ENCODE peak calls at places on chromosome 19, in six cellular contexts. V is CD4-positive, alpha-beta memory T cell; L is left ventricle myocardium superior; D is right lobe of liver; A is stimulated activated CD4-positive, alpha-beta T cell treated with anti-CD3 and anti-CD28 coated beads, TNF-alpha, amount 100 ng/mL, for 24 hours; F is uterus. R is an unnamed sample.

GRCh38 chr19:48970923-48971395 is 5.8 kb downstream of the FTL start:
- DNase-seq in V (peak; percentile 67), L (peak; percentile 92), D (peak; percentile 78), A (peak; percentile 65), F (peak; percentile 81), R (peak; percentile 91)

GRCh38 chr19:41421314-41421713 is 5.9 kb downstream of the B3GNT8 start:
- DNase-seq in V (no peak), L (no peak), D (no peak), A (no peak), F (no peak), R (no peak)

GRCh38 chr19:15142313-15142712 is 35.1 kb downstream of the SYDE1 start:
- DNase-seq in V (no peak), L (no peak), D (no peak), A (no peak), F (no peak), R (no peak)

GRCh38 chr19:29855087-29855486 is 43.3 kb downstream of the CCNE1 start:
- DNase-seq in V (no peak), L (no peak), D (peak; percentile 19), A (no peak), F (no peak), R (no peak)

GRCh38 chr19:49613374-49613773 is 22.4 kb downstream of the PRR12 start:
- DNase-seq in V (no peak), L (no peak), D (no peak), A (no peak), F (no peak), R (no peak)

GRCh38 chr19:31294189-31294588 is 55.0 kb downstream of the TSHZ3 start:
- DNase-seq in V (no peak), L (no peak), D (no peak), A (no peak), F (peak; percentile 2), R (no peak)

GRCh38 chr19:45074744-45075143 is 1.5 kb downstream of the ZNF296 start:
- DNase-seq in V (no peak), L (no peak), D (no peak), A (no peak), F (no peak), R (no peak)

GRCh38 chr19:36041831-36042230 is 9.2 kb upstream of the CLIP3 start:
- DNase-seq in V (no peak), L (no peak), D (no peak), A (no peak), F (peak; percentile 63), R (no peak)

GRCh38 chr19:31501427-31502195 is 152.4 kb upstream of the TSHZ3 start:
- DNase-seq in V (no peak), L (no peak), D (no peak), A (no peak), F (no peak), R (no peak)

GRCh38 chr19:40144151-40144550 is 47.1 kb upstream of the MAP3K10 start:
- DNase-seq in V (peak; percentile 69), L (no peak), D (no peak), A (no peak), F (no peak), R (no peak)

GRCh38 chr19:17929056-17929455 is 3.8 kb upstream of the CCDC124 start:
- DNase-seq in V (no peak), L (no peak), D (no peak), A (no peak), F (no peak), R (no peak)

GRCh38 chr19:51807111-51807701 is 12.2 kb downstream of the FPR3 start:
- DNase-seq in V (no peak), L (peak; percentile 44), D (no peak), A (no peak), F (no peak), R (peak; percentile 85)

GRCh38 chr19:38852231-38853044 is 2.7 kb upstream of the HNRNPL start:
- DNase-seq in V (peak; percentile 47), L (peak; percentile 64), D (peak; percentile 84), A (no peak), F (peak; percentile 63), R (peak; percentile 66)

GRCh38 chr19:45154064-45154827 is 6.5 kb downstream of the NKPD1 start:
- DNase-seq in V (no peak), L (no peak), D (no peak), A (no peak), F (no peak), R (peak; percentile 62)

GRCh38 chr19:45569619-45570421 is 14.8 kb downstream of the OPA3 start:
- DNase-seq in V (peak; percentile 36), L (peak; percentile 76), D (peak; percentile 82), A (no peak), F (no peak), R (peak; percentile 65)

GRCh38 chr19:52069653-52070052 is 21.0 kb upstream of the ZNF432 start:
- DNase-seq in V (no peak), L (no peak), D (no peak), A (no peak), F (no peak), R (no peak)

GRCh38 chr19:55308281-55308680 is 16.9 kb downstream of the TMEM150B start:
- DNase-seq in V (no peak), L (no peak), D (no peak), A (no peak), F (no peak), R (no peak)

GRCh38 chr19:50478901-50479715 is 2.5 kb upstream of the GARIN5A start:
- DNase-seq in V (no peak), L (no peak), D (peak; percentile 48), A (no peak), F (no peak), R (no peak)

R was measured in testis.